ENCODE peak calls at places on chromosomes 6 and 20, in five cellular contexts. X is lower lobe of right lung; F is NCI-H1092 treated with DMSO at 0.1 percent for 48 hours; I is GM03348; H is activated naive CD4-positive, alpha-beta T cell treated with Interleukin-2 at 50 U/mL for 16 hours. S is an unnamed sample.

GRCh38 chr6:498795-499231 is 107.3 kb downstream of the IRF4 start:
- DNase-seq in F (no peak), I (no peak), H (peak), X (no peak), S (peak)

GRCh38 chr6:148723484-148723883 is 23.3 kb upstream of the UST start:
- DNase-seq in X (no peak), F (no peak), I (peak), H (no peak), S (no peak)

GRCh38 chr20:25044261-25044560 is 13.7 kb downstream of the ACSS1 start:
- DNase-seq in I (no peak), H (no peak), F (no peak), X (no peak), S (no peak)

GRCh38 chr6:2976571-2977085 is 5.3 kb upstream of the SERPINB6 start:
- DNase-seq in X (no peak), F (no peak), H (no peak), I (peak), S (no peak)

GRCh38 chr6:150243620-150244314 is 100.9 kb downstream of the PPP1R14C start:
- DNase-seq in I (peak), X (no peak), H (no peak), F (no peak), S (no peak)

GRCh38 chr20:52379723-52380336 is 188.3 kb upstream of the ZFP64 start:
- DNase-seq in X (peak), F (peak), H (peak), I (peak), S (peak)

GRCh38 chr6:29757701-29758293 is 34.6 kb downstream of the HLA-F start:
- DNase-seq in F (no peak), X (no peak), I (no peak), H (no peak), S (no peak)

GRCh38 chr20:23446505-23446904 is 6.2 kb downstream of the CST11 start:
- DNase-seq in F (peak), I (peak), X (no peak), H (peak), S (peak)

GRCh38 chr20:52536841-52537400 is 345.3 kb upstream of the ZFP64 start:
- DNase-seq in I (no peak), F (no peak), X (no peak), H (no peak), S (no peak)

GRCh38 chr20:57669626-57670025 is 40.2 kb downstream of the PMEPA1 start:
- DNase-seq in X (no peak), I (no peak), H (no peak), F (no peak), S (no peak)

GRCh38 chr20:33606114-33606771 is 55.9 kb upstream of the C20orf144 start:
- DNase-seq in I (no peak), H (no peak), F (no peak), X (no peak), S (no peak)

GRCh38 chr20:8912731-8913130 is 156.2 kb upstream of the PLCB4 start:
- DNase-seq in F (no peak), I (no peak), X (no peak), H (no peak), S (no peak)

GRCh38 chr6:67210450-67210849 is 1424.6 kb upstream of the ADGRB3 start:
- DNase-seq in X (no peak), F (no peak), I (no peak), H (no peak), S (no peak)

GRCh38 chr20:53848304-53848703 is 222.1 kb downstream of the BCAS1 start:
- DNase-seq in H (no peak), F (no peak), X (no peak), I (no peak), S (no peak)

GRCh38 chr6:134517145-134517658 is 199.3 kb upstream of the SGK1 start:
- DNase-seq in F (peak), H (no peak), X (peak), I (peak), S (no peak)

GRCh38 chr6:42434237-42434636 is 17.5 kb downstream of the TRERF1 start:
- DNase-seq in X (no peak), F (no peak), I (no peak), H (no peak), S (no peak)

GRCh38 chr6:15969236-15969778 is 159.6 kb upstream of the MYLIP start:
- DNase-seq in H (no peak), I (no peak), X (no peak), F (no peak), S (no peak)

GRCh38 chr20:53923745-53924369 is 146.5 kb downstream of the BCAS1 start:
- DNase-seq in X (no peak), F (no peak), H (no peak), I (no peak), S (no peak)

GRCh38 chr20:5078399-5078958 is 41.3 kb downstream of the PCNA start:
- DNase-seq in X (peak), H (peak), F (no peak), I (peak), S (peak)

GRCh38 chr20:63094767-63095499 is 88.2 kb upstream of the BHLHE23 start:
- DNase-seq in X (peak), I (no peak), H (no peak), F (no peak), S (no peak)

GRCh38 chr6:3389390-3390167 is 67.3 kb downstream of the SLC22A23 start:
- DNase-seq in F (no peak), X (no peak), I (peak), H (no peak), S (no peak)

GRCh38 chr20:37781626-37782025 is 87.8 kb downstream of the CTNNBL1 start:
- DNase-seq in F (no peak), H (no peak), X (no peak), I (no peak), S (no peak)

GRCh38 chr6:41974281-41974825 is 32.7 kb upstream of the CCND3 start:
- DNase-seq in F (no peak), X (no peak), H (no peak), I (no peak), S (no peak)

GRCh38 chr6:162999575-163000285 is 272.0 kb downstream of the PACRG start:
- DNase-seq in I (peak), H (no peak), F (no peak), X (no peak), S (no peak)

GRCh38 chr6:34067814-34068213 is 78.1 kb downstream of the GRM4 start:
- DNase-seq in X (no peak), I (no peak), F (no peak), H (no peak), S (no peak)

GRCh38 chr6:62150048-62150663 is 135.9 kb downstream of the KHDRBS2 start:
- DNase-seq in X (no peak), I (peak), H (no peak), F (peak), S (no peak)

GRCh38 chr6:7589221-7589620 is 777 bp upstream of the SNRNP48 start:
- DNase-seq in F (no peak), X (no peak), H (no peak), I (no peak), S (no peak)

GRCh38 chr6:117615981-117616961 is 14.0 kb upstream of the GOPC start:
- DNase-seq in F (no peak), H (peak), I (no peak), X (no peak), S (no peak)

GRCh38 chr20:64063389-64064144 is 569 bp downstream of the TCEA2 start:
- DNase-seq in X (no peak), I (peak), H (peak), F (no peak), S (peak)

GRCh38 chr6:55866110-55866509 is 9.3 kb downstream of the BMP5 start:
- DNase-seq in X (no peak), F (no peak), I (no peak), H (no peak), S (no peak)

GRCh38 chr20:63519765-63520593 is 586 bp upstream of the PPDPF start:
- DNase-seq in X (peak), H (peak), I (peak), F (peak), S (peak)

S was measured in activated naive CD8-positive, alpha-beta T cell treated with anti-CD3 and anti-CD28 coated beads, Interleukin-2, amount 50 U/mL, for 24 hours.